ENCODE peak calls at places on chromosomes 5 and 9, in five cellular contexts. M is PC-9, H is GM12865, C is hepatocyte, I is AG09309. V is an unnamed sample.

GRCh38 chr9:93286252-93287188 is 102.6 kb downstream of the WNK2 start:
- DNase-seq in H (no peak), C (no peak), M (peak), I (no peak), V (no peak)

GRCh38 chr5:169307648-169308047 is 6.7 kb upstream of the SLIT3 start:
- DNase-seq in C (no peak), H (no peak), I (no peak), M (no peak), V (no peak)

GRCh38 chr5:21685536-21685935 is 1167.6 kb downstream of the CDH12 start:
- DNase-seq in H (no peak), I (no peak), C (peak), M (no peak), V (no peak)

GRCh38 chr9:113219972-113220371 is 1.1 kb downstream of the FKBP15 start:
- DNase-seq in H (peak), M (no peak), I (peak), C (no peak), V (peak)

GRCh38 chr9:80117031-80117430 is 545.3 kb downstream of the TLE4 start:
- DNase-seq in M (no peak), H (no peak), I (no peak), C (no peak), V (no peak)

GRCh38 chr5:32794086-32794485 is 83.0 kb downstream of the NPR3 start:
- DNase-seq in M (no peak), I (no peak), C (no peak), H (no peak), V (no peak)

GRCh38 chr9:95143591-95144561 is 173.6 kb downstream of the FANCC start:
- DNase-seq in I (peak), C (peak), H (no peak), M (no peak), V (no peak)

GRCh38 chr5:130571076-130571475 is 594.0 kb downstream of the HINT1 start:
- DNase-seq in M (no peak), C (no peak), H (no peak), I (no peak), V (no peak)

GRCh38 chr5:148957591-148958202 is 105.2 kb downstream of the SH3TC2 start:
- DNase-seq in H (peak), M (peak), I (no peak), C (peak), V (peak)

GRCh38 chr9:35267716-35268115 is 105.9 kb downstream of the UNC13B start:
- DNase-seq in H (no peak), M (no peak), I (peak), C (no peak), V (no peak)

GRCh38 chr5:82153082-82153481 is 125.1 kb downstream of the RPS23 start:
- DNase-seq in H (no peak), C (no peak), M (no peak), I (no peak), V (no peak)

GRCh38 chr9:114390952-114391351 is 3.2 kb upstream of the AKNA start:
- DNase-seq in I (no peak), C (no peak), M (no peak), H (peak), V (no peak)

GRCh38 chr9:35575478-35575877 is 29.6 kb upstream of the TESK1 start:
- DNase-seq in I (no peak), M (no peak), C (no peak), H (no peak), V (no peak)

GRCh38 chr5:167916706-167917105 is 374.7 kb upstream of the WWC1 start:
- DNase-seq in M (peak), I (no peak), C (no peak), H (no peak), V (no peak)

GRCh38 chr5:118592234-118592633 is 396.1 kb downstream of the DTWD2 start:
- DNase-seq in M (no peak), C (no peak), I (no peak), H (no peak), V (no peak)

GRCh38 chr5:10333154-10334006 is 20.1 kb upstream of the MARCHF6 start:
- DNase-seq in H (no peak), I (no peak), M (no peak), C (peak), V (no peak)

GRCh38 chr9:133560944-133561343 is 26.4 kb downstream of the ADAMTSL2 start:
- DNase-seq in H (no peak), I (no peak), C (no peak), M (no peak), V (no peak)

GRCh38 chr9:91580136-91580535 is 156.5 kb upstream of the NFIL3 start:
- DNase-seq in H (no peak), I (no peak), M (no peak), C (no peak), V (peak)

GRCh38 chr5:61328791-61329617 is 3.1 kb upstream of the ZSWIM6 start:
- DNase-seq in C (no peak), M (no peak), H (no peak), I (no peak), V (no peak)

GRCh38 chr9:72154468-72155281 is 5.4 kb downstream of the GDA start:
- DNase-seq in I (no peak), C (peak), M (peak), H (peak), V (no peak)

GRCh38 chr9:115945009-115945431 is 208.6 kb upstream of the PAPPA start:
- DNase-seq in M (no peak), C (peak), I (no peak), H (no peak), V (no peak)

GRCh38 chr9:131697097-131697496 is 42.8 kb downstream of the RAPGEF1 start:
- DNase-seq in I (no peak), C (no peak), H (no peak), M (no peak), V (no peak)

GRCh38 chr5:62260510-62260909 is 45.5 kb upstream of the KIF2A start:
- DNase-seq in H (no peak), C (no peak), M (no peak), I (no peak), V (no peak)

GRCh38 chr5:5318426-5319205 is 103.9 kb upstream of the ICE1 start:
- DNase-seq in C (no peak), I (no peak), M (no peak), H (no peak), V (no peak)

GRCh38 chr9:28234899-28235277 is 661.6 kb upstream of the C9orf72 start:
- DNase-seq in C (peak), I (peak), H (no peak), M (no peak), V (no peak)

GRCh38 chr5:42943931-42944631 is 96.0 kb downstream of the ANXA2R start:
- DNase-seq in H (no peak), M (no peak), I (no peak), C (no peak), V (no peak)

GRCh38 chr5:117107859-117108258 is 533.2 kb upstream of the SEMA6A start:
- DNase-seq in M (no peak), I (no peak), C (no peak), H (peak), V (no peak)

GRCh38 chr5:1415626-1416360 is 29.4 kb downstream of the SLC6A3 start:
- DNase-seq in I (no peak), H (no peak), C (no peak), M (no peak), V (no peak)

GRCh38 chr5:14089198-14089597 is 53.9 kb upstream of the TRIO start:
- DNase-seq in I (no peak), C (no peak), H (no peak), M (no peak), V (no peak)

GRCh38 chr9:6215562-6215961 is at the start of gene IL33:
- DNase-seq in I (no peak), M (no peak), H (no peak), C (peak), V (no peak)
- H3K4me3 ChIP-seq in I (no peak), M (no peak), H (no peak), C (no peak), V (no peak)

GRCh38 chr9:121748727-121749546 is 97.5 kb downstream of the DAB2IP start:
- DNase-seq in M (no peak), I (no peak), H (no peak), C (no peak), V (no peak)
- H3K4me3 ChIP-seq in M (no peak), I (no peak), H (no peak), C (no peak), V (peak)

DNA sequence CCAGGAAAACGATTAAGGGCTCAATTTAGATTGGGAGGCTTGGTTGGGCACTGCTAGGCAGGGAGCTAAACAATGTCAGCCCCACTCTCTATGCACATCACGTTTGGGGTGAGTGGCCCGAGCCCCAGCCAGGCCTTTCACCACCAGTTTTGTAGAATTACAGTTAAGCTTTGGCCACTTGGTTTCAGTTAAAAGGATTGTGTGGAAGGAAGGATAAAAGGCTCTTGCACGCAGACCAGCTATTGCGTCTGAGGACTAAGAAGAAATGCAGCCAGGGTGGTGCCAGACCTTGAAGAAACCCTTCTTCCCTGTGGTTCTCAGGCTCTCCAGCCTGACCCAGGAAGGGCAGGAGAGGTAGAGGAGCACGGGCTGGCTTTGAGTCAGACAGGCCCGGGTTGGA is 125.3 kb upstream of the SLC44A1 start:
- DNase-seq in H (no peak), I (no peak), C (no peak), M (no peak), V (no peak)
- H3K4me3 ChIP-seq in H (no peak), I (no peak), C (no peak), M (no peak), V (no peak)

GRCh38 chr9:37574996-37575395 is 1.2 kb downstream of the FBXO10 start:
- DNase-seq in C (no peak), I (no peak), H (no peak), M (no peak), V (no peak)
- H3K4me3 ChIP-seq in C (peak), I (peak), H (peak), M (no peak), V (no peak)

DNA sequence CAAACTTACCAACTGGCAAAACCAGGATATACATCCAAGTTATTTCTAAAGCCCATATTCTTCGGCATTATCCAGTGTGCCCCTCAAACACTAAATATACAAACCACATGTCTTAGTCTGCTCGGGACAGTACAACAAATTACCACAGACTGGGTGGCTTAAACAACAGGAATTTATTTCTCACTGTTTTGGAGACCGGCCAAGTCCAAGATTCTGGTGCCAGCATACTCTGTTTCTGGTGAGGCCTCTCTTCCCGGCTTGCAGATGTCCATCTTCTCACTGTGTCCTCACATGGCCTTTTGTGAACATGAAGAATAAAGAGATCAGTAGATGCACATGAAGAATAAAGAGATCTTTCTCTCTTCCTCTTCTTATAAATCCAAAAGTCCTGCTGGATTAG is 12.9 kb upstream of the SLCO6A1 start:
- DNase-seq in I (no peak), C (peak), H (no peak), M (no peak), V (no peak)
- H3K4me3 ChIP-seq in I (no peak), C (no peak), H (no peak), M (no peak), V (no peak)

DNA sequence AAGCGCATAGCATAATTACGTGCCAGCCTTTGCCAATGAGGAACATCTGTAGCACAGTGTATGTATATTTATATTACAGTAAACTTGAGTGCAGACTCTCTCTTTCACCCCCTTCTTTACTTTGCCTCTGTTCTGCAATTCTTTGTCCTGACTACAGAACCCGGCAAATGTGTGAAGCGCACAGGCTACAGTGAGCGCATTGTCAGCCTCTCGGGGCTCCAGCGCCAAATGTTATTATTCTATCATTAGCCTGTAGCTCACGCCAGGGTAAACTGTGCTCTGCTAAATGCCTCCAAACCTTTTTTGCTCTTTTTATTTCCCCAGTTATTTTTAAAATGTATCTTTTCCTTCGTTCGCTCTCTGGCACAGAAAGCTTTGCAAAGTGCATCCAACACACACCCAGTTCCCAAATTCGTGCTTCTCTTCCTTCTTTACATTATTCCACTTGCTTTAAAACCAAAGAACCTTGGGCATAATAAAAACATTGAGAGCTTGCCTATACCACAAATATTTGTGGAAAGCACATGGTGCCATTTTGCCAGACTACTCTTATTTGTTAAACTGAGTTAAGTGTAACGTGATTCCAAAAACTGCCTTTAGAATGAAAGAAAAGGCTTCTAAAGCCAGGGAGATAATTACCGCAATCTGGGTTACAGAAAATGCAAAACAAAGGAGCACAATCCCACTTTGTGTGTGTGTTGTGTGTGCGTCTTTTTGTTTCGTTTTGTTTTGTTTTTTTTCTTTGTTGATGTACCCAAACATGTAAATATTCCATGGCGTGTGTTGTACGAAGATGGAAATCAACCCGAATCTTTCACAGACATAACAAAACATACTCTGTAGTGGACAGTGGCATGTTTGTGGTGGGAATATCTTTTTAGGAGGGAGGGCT is 164.1 kb upstream of the MPDZ start:
- DNase-seq in C (no peak), I (no peak), H (no peak), M (no peak), V (no peak)
- H3K4me3 ChIP-seq in C (no peak), I (no peak), H (no peak), M (no peak), V (no peak)

GRCh38 chr9:106888992-106889631 is 26.1 kb downstream of the ZNF462 start:
- DNase-seq in I (no peak), M (peak), C (no peak), H (no peak), V (peak)
- H3K4me3 ChIP-seq in I (no peak), M (no peak), C (no peak), H (no peak), V (no peak)

DNA sequence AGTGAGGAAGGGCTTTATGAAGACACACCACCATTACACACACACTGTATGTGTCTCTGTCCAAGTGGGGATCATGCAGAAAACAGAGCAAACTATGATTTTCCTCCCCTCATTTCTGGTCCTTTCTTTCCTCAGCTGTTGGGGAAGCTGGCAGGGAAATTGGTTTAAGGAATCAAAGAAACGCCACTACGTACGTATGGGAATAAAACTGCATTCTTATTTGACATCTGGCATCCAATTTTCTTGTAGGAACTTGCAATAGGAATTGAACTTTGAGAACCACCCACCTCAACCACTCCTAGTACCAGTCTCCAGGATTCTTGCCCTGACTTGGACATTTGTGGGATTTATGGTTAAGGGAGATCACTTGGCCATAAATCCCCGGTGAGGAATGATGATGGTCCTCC is 125.8 kb downstream of the PDE4D start:
- DNase-seq in I (no peak), H (no peak), M (no peak), C (no peak), V (no peak)
- H3K4me3 ChIP-seq in I (peak), H (peak), M (peak), C (peak), V (no peak)

V was measured in Jurkat, Clone E6-1.